ENCODE peak calls at places on chromosomes 2 and 18, in six cellular contexts. T is GM12878, I is IMR-90, D is K562, A is HepG2, E is A549. C is an unnamed sample.

GRCh38 chr2:57696016-57696415 is 350.6 kb upstream of the VRK2 start:
- DNase-seq in T (no peak), I (peak; percentile 1), D (no peak), A (no peak), E (peak; percentile 14), C (peak; percentile 20)

GRCh38 chr2:122001441-122001874 is 246.0 kb downstream of the TSN start:
- DNase-seq in T (no peak), I (no peak), D (no peak), A (no peak), E (no peak), C (no peak)

GRCh38 chr2:127007652-127008051 is 99.3 kb downstream of the BIN1 start:
- DNase-seq in T (no peak), I (peak; percentile 87), D (no peak), A (no peak), E (peak; percentile 23), C (no peak)

GRCh38 chr2:236507393-236508085 is 62.1 kb upstream of the ACKR3 start:
- DNase-seq in T (no peak), I (no peak), D (peak; percentile 8), A (no peak), E (no peak), C (no peak)

GRCh38 chr2:24117902-24118301 is 5.2 kb downstream of the PFN4 start:
- DNase-seq in T (no peak), I (no peak), D (no peak), A (no peak), E (no peak), C (no peak)

GRCh38 chr2:26988165-26988879 is 17.9 kb downstream of the MAPRE3 start:
- DNase-seq in T (no peak), I (peak; percentile 86), D (no peak), A (no peak), E (no peak), C (no peak)

GRCh38 chr18:56516769-56517168 is 121.6 kb downstream of the TXNL1 start:
- DNase-seq in T (no peak), I (peak; percentile 50), D (no peak), A (no peak), E (no peak), C (no peak)

GRCh38 chr2:37080231-37080630 is 3.9 kb downstream of the HEATR5B start:
- DNase-seq in T (no peak), I (peak; percentile 10), D (no peak), A (no peak), E (no peak), C (no peak)

GRCh38 chr2:173126819-173127218 is 51.2 kb downstream of the MAP3K20 start:
- DNase-seq in T (no peak), I (peak; percentile 62), D (no peak), A (no peak), E (no peak), C (no peak)

GRCh38 chr2:101679037-101679726 is 18.3 kb upstream of the MAP4K4 start:
- DNase-seq in T (no peak), I (peak; percentile 84), D (no peak), A (peak; percentile 80), E (no peak), C (no peak)

GRCh38 chr2:57906152-57906732 is 140.4 kb upstream of the VRK2 start:
- DNase-seq in T (no peak), I (peak; percentile 69), D (peak; percentile 46), A (peak; percentile 62), E (peak; percentile 81), C (peak; percentile 50)

GRCh38 chr2:129716781-129717559 is 262.5 kb upstream of the RAB6C start:
- DNase-seq in T (no peak), I (no peak), D (no peak), A (no peak), E (no peak), C (no peak)

GRCh38 chr2:127638361-127639110 is 7.4 kb upstream of the GPR17 start:
- DNase-seq in T (no peak), I (no peak), D (peak; percentile 79), A (no peak), E (no peak), C (no peak)

GRCh38 chr18:14999085-14999975 is 251.4 kb downstream of the ANKRD30B start:
- DNase-seq in T (no peak), I (no peak), D (no peak), A (no peak), E (no peak), C (no peak)

GRCh38 chr18:395481-396250 is 104.8 kb downstream of the COLEC12 start:
- DNase-seq in T (no peak), I (peak; percentile 86), D (no peak), A (no peak), E (no peak), C (peak; percentile 26)

GRCh38 chr2:70088508-70089219 is 1.4 kb downstream of the PCBP1 start:
- DNase-seq in T (no peak), I (peak; percentile 6), D (no peak), A (peak; percentile 41), E (no peak), C (no peak)

GRCh38 chr2:108637304-108637669 is 82.0 kb upstream of the RANBP2 start:
- DNase-seq in T (peak; percentile 46), I (peak; percentile 96), D (peak; percentile 78), A (peak; percentile 75), E (peak; percentile 32), C (no peak)

GRCh38 chr2:222736301-222736700 is 64.8 kb downstream of the MOGAT1 start:
- DNase-seq in T (no peak), I (peak; percentile 67), D (no peak), A (no peak), E (no peak), C (no peak)

GRCh38 chr2:239889641-239890055 is 135.5 kb downstream of the NDUFA10 start:
- DNase-seq in T (no peak), I (no peak), D (no peak), A (no peak), E (no peak), C (no peak)

GRCh38 chr2:129345540-129345939 is 633.9 kb upstream of the RAB6C start:
- DNase-seq in T (no peak), I (no peak), D (no peak), A (no peak), E (no peak), C (no peak)

GRCh38 chr18:21740474-21740723 is 193 bp upstream of the MIB1 start:
- DNase-seq in T (no peak), I (peak; percentile 94), D (peak; percentile 96), A (peak; percentile 92), E (peak; percentile 93), C (peak; percentile 98)

GRCh38 chr2:236661064-236661761 is 91.6 kb downstream of the ACKR3 start:
- DNase-seq in T (no peak), I (peak; percentile 11), D (no peak), A (no peak), E (peak; percentile 77), C (no peak)

GRCh38 chr2:182186132-182186735 is 200.6 kb downstream of the PPP1R1C start:
- DNase-seq in T (no peak), I (peak; percentile 34), D (peak; percentile 18), A (peak; percentile 31), E (peak; percentile 30), C (peak; percentile 12)

GRCh38 chr18:79581911-79582310 is 97.7 kb upstream of the CTDP1 start:
- DNase-seq in T (no peak), I (no peak), D (no peak), A (no peak), E (no peak), C (no peak)

GRCh38 chr2:99066602-99067001 is 74.9 kb upstream of the C2orf15 start:
- DNase-seq in T (peak; percentile 64), I (peak; percentile 61), D (no peak), A (peak; percentile 64), E (peak; percentile 59), C (peak; percentile 31)

GRCh38 chr2:201643216-201643651 is at the start of gene TMEM237:
- DNase-seq in T (no peak), I (peak; percentile 16), D (no peak), A (peak; percentile 13), E (peak; percentile 54), C (peak; percentile 57)

GRCh38 chr2:201644001-201644400 is 698 bp upstream of the TMEM237 start:
- DNase-seq in T (no peak), I (peak; percentile 26), D (no peak), A (no peak), E (no peak), C (no peak)

GRCh38 chr2:201639205-201639604 is 4.1 kb downstream of the TMEM237 start:
- DNase-seq in T (no peak), I (peak; percentile 6), D (no peak), A (no peak), E (no peak), C (no peak)

GRCh38 chr2:201642579-201643215 is 606 bp downstream of the TMEM237 start:
- DNase-seq in T (peak; percentile 1), I (peak; percentile 75), D (peak; percentile 86), A (peak; percentile 68), E (peak; percentile 78), C (peak; percentile 90)

DNA sequence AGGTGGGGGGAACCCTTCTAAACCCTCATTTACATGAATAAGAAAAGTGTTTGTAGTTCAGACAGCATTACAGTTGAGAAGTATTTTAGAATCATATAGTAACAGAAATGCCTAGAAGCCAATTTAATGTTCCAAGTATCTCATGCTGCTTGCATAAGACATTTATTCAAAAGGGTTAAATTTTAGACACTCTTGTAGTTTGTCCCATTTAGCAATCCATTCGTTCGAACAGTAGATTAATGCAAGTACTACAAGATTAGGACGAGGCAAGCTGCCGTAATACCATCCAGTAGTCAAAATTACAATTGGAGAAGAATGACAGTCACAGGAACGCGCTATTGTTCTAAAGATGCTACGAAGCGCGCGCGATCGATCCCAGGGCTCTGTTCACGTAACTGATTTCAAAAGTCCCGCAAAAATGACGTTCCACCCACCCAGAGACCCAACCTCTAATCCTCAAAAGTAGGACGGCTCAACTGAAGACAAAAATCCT is 1.2 kb downstream of the TMEM237 start:
- DNase-seq in T (peak; percentile 27), I (no peak), D (no peak), A (no peak), E (no peak), C (no peak)
- TF ChIP-seq BHLHE40 in T (no peak), I (no peak), D (no peak), A (no peak), E (no peak), C (no peak)

GRCh38 chr2:119490653-119491195 is 33.6 kb downstream of the SCTR start:
- DNase-seq in T (no peak), I (no peak), D (no peak), A (no peak), E (no peak), C (peak; percentile 3)

GRCh38 chr2:119496682-119497081 is 27.6 kb downstream of the SCTR start:
- DNase-seq in T (no peak), I (no peak), D (no peak), A (no peak), E (no peak), C (no peak)

GRCh38 chr2:119491776-119492525 is 32.3 kb downstream of the SCTR start:
- DNase-seq in T (no peak), I (peak; percentile 71), D (no peak), A (peak; percentile 91), E (peak; percentile 74), C (peak; percentile 17)

GRCh38 chr2:119494163-119494790 is 30.0 kb downstream of the SCTR start:
- DNase-seq in T (no peak), I (no peak), D (no peak), A (no peak), E (peak; percentile 19), C (peak; percentile 4)

GRCh38 chr2:119495948-119496347 is 28.3 kb downstream of the SCTR start:
- DNase-seq in T (no peak), I (no peak), D (no peak), A (no peak), E (no peak), C (no peak)
- TF ChIP-seq BHLHE40 in T (no peak), I (no peak), D (no peak), A (no peak), E (no peak), C (no peak)

GRCh38 chr2:31384771-31385276 is 29.7 kb downstream of the XDH start:
- DNase-seq in T (no peak), I (peak; percentile 97), D (no peak), A (no peak), E (peak; percentile 97), C (no peak)
- TF ChIP-seq BHLHE40 in T (no peak), I (no peak), D (no peak), A (no peak), E (no peak), C (no peak)

GRCh38 chr2:50885948-50886347 is 146.0 kb downstream of the NRXN1 start:
- DNase-seq in T (no peak), I (no peak), D (no peak), A (no peak), E (no peak), C (no peak)
- TF ChIP-seq BHLHE40 in T (no peak), I (no peak), D (no peak), A (no peak), E (no peak), C (no peak)

C was measured in HEK293T.